ENCODE peak calls at places on chromosomes 7 and 10, in ten cellular contexts. One of them, this sample, is unnamed.

GRCh38 chr10:86849495-86849894 is 93.1 kb downstream of the BMPR1A start:
- DNase-seq in A549: no peak
- DNase-seq in GM23338: no peak
- DNase-seq in Peyer's patch: no peak
- DNase-seq in neural progenitor cell: no peak
- DNase-seq in heart right ventricle: no peak
- DNase-seq in PC-3: no peak
- DNase-seq in DND-41: no peak
- DNase-seq in IMR-90: no peak
- DNase-seq in BE2C: no peak
- DNase-seq in this sample: no peak

GRCh38 chr10:103859161-103860141 is 4.1 kb upstream of the SH3PXD2A start:
- DNase-seq in A549: peak; percentile 68
- DNase-seq in GM23338: peak; percentile 79
- DNase-seq in Peyer's patch: peak; percentile 80
- DNase-seq in neural progenitor cell: peak; percentile 71
- DNase-seq in heart right ventricle: no peak
- DNase-seq in PC-3: peak; percentile 75
- DNase-seq in DND-41: peak; percentile 61
- DNase-seq in IMR-90: peak; percentile 74
- DNase-seq in BE2C: peak; percentile 60
- DNase-seq in this sample: no peak

GRCh38 chr7:151301471-151302462 is 39.8 kb upstream of the NUB1 start:
- DNase-seq in A549: no peak
- DNase-seq in GM23338: no peak
- DNase-seq in Peyer's patch: no peak
- DNase-seq in neural progenitor cell: no peak
- DNase-seq in heart right ventricle: no peak
- DNase-seq in PC-3: no peak
- DNase-seq in DND-41: no peak
- DNase-seq in IMR-90: no peak
- DNase-seq in BE2C: no peak
- DNase-seq in this sample: no peak

GRCh38 chr10:85788570-85788969 is 578.0 kb downstream of the GRID1 start:
- DNase-seq in A549: no peak
- DNase-seq in GM23338: no peak
- DNase-seq in Peyer's patch: no peak
- DNase-seq in neural progenitor cell: no peak
- DNase-seq in heart right ventricle: no peak
- DNase-seq in PC-3: no peak
- DNase-seq in DND-41: no peak
- DNase-seq in IMR-90: no peak
- DNase-seq in BE2C: no peak
- DNase-seq in this sample: no peak

GRCh38 chr7:45570797-45571196 is 3.4 kb upstream of the ADCY1 start:
- DNase-seq in A549: no peak
- DNase-seq in GM23338: no peak
- DNase-seq in Peyer's patch: no peak
- DNase-seq in neural progenitor cell: no peak
- DNase-seq in heart right ventricle: no peak
- DNase-seq in PC-3: no peak
- DNase-seq in DND-41: no peak
- DNase-seq in IMR-90: no peak
- DNase-seq in BE2C: no peak
- DNase-seq in this sample: no peak

GRCh38 chr10:129397198-129397974 is 69.7 kb upstream of the MGMT start:
- DNase-seq in A549: no peak
- DNase-seq in GM23338: no peak
- DNase-seq in Peyer's patch: no peak
- DNase-seq in neural progenitor cell: no peak
- DNase-seq in heart right ventricle: no peak
- DNase-seq in PC-3: no peak
- DNase-seq in DND-41: no peak
- DNase-seq in IMR-90: no peak
- DNase-seq in BE2C: no peak
- DNase-seq in this sample: no peak

GRCh38 chr7:70037171-70037933 is 439.1 kb downstream of the AUTS2 start:
- DNase-seq in A549: no peak
- DNase-seq in GM23338: no peak
- DNase-seq in Peyer's patch: no peak
- DNase-seq in neural progenitor cell: no peak
- DNase-seq in heart right ventricle: no peak
- DNase-seq in PC-3: no peak
- DNase-seq in DND-41: no peak
- DNase-seq in IMR-90: no peak
- DNase-seq in BE2C: no peak
- DNase-seq in this sample: no peak

GRCh38 chr7:1567082-1567771 is 2.6 kb downstream of the PSMG3 start:
- DNase-seq in A549: peak; percentile 66
- DNase-seq in GM23338: no peak
- DNase-seq in Peyer's patch: peak; percentile 82
- DNase-seq in neural progenitor cell: no peak
- DNase-seq in heart right ventricle: no peak
- DNase-seq in PC-3: peak; percentile 90
- DNase-seq in DND-41: no peak
- DNase-seq in IMR-90: peak; percentile 79
- DNase-seq in BE2C: no peak
- DNase-seq in this sample: no peak

GRCh38 chr7:45878457-45879144 is 5.7 kb upstream of the CCDC201 start:
- DNase-seq in A549: no peak
- DNase-seq in GM23338: no peak
- DNase-seq in Peyer's patch: no peak
- DNase-seq in neural progenitor cell: no peak
- DNase-seq in heart right ventricle: no peak
- DNase-seq in PC-3: no peak
- DNase-seq in DND-41: no peak
- DNase-seq in IMR-90: no peak
- DNase-seq in BE2C: no peak
- DNase-seq in this sample: no peak

GRCh38 chr7:92614586-92615237 is 24.5 kb upstream of the FAM133B start:
- DNase-seq in A549: no peak
- DNase-seq in GM23338: no peak
- DNase-seq in Peyer's patch: no peak
- DNase-seq in neural progenitor cell: no peak
- DNase-seq in heart right ventricle: no peak
- DNase-seq in PC-3: no peak
- DNase-seq in DND-41: no peak
- DNase-seq in IMR-90: peak; percentile 54
- DNase-seq in BE2C: peak; percentile 37
- DNase-seq in this sample: no peak

GRCh38 chr7:35401217-35401879 is 147.4 kb upstream of the TBX20 start:
- DNase-seq in A549: no peak
- DNase-seq in GM23338: no peak
- DNase-seq in Peyer's patch: no peak
- DNase-seq in neural progenitor cell: no peak
- DNase-seq in heart right ventricle: no peak
- DNase-seq in PC-3: no peak
- DNase-seq in DND-41: no peak
- DNase-seq in IMR-90: no peak
- DNase-seq in BE2C: no peak
- DNase-seq in this sample: no peak

GRCh38 chr7:5354460-5355279 is 69.0 kb downstream of the TNRC18 start:
- DNase-seq in A549: no peak
- DNase-seq in GM23338: peak; percentile 77
- DNase-seq in Peyer's patch: peak; percentile 72
- DNase-seq in neural progenitor cell: no peak
- DNase-seq in heart right ventricle: peak; percentile 65
- DNase-seq in PC-3: peak; percentile 17
- DNase-seq in DND-41: no peak
- DNase-seq in IMR-90: peak; percentile 43
- DNase-seq in BE2C: peak; percentile 93
- DNase-seq in this sample: no peak

GRCh38 chr10:44989621-44990301 is 11.0 kb upstream of the ZNF22 start:
- DNase-seq in A549: no peak
- DNase-seq in GM23338: peak; percentile 25
- DNase-seq in Peyer's patch: no peak
- DNase-seq in neural progenitor cell: no peak
- DNase-seq in heart right ventricle: peak; percentile 58
- DNase-seq in PC-3: no peak
- DNase-seq in DND-41: no peak
- DNase-seq in IMR-90: no peak
- DNase-seq in BE2C: no peak
- DNase-seq in this sample: no peak

DNA sequence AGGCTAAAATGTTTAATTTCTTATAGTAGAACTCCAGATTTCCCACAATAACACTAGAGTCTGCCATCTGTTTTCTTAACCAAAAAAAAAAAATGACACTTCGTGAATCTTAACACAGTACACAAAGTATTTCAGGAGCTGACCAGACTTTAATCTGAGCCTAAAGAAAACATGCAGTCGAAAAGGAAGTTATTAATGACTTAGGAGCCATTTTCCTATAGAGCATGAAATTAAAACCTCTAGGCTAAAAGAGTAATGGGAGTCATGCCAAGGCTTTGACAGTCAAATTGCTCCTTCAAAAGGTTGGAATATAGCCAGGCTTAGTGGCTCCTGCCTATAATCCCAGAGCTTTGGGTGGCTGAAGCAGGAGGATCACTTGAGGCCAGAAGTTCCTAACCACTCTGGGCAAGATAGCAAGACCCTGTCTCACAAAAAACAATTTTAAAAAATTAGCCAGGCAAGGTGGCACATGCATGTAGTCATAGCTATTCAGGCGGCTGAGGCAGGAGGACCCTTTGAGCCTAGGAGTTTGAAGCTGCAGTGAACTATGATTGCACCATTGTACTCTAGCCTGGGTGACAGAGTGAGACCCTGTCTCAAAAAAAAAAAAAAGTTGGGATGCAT is 13.6 kb downstream of the MICU1 start:
- DNase-seq in A549: no peak
- DNase-seq in GM23338: no peak
- DNase-seq in Peyer's patch: no peak
- DNase-seq in neural progenitor cell: no peak
- DNase-seq in heart right ventricle: no peak
- DNase-seq in PC-3: peak; percentile 4
- DNase-seq in DND-41: no peak
- DNase-seq in IMR-90: no peak
- DNase-seq in BE2C: peak; percentile 68
- DNase-seq in this sample: no peak
- H3K4me3 ChIP-seq in A549: no peak overlapping the region
- H3K4me3 ChIP-seq in GM23338: no peak overlapping the region
- H3K4me3 ChIP-seq in Peyer's patch: no peak overlapping the region
- H3K4me3 ChIP-seq in neural progenitor cell: no peak overlapping the region
- H3K4me3 ChIP-seq in heart right ventricle: peak overlapping the region; percentile 35
- H3K4me3 ChIP-seq in PC-3: no peak overlapping the region
- H3K4me3 ChIP-seq in DND-41: no peak overlapping the region
- H3K4me3 ChIP-seq in IMR-90: no peak overlapping the region
- H3K4me3 ChIP-seq in BE2C: peak overlapping the region; percentile 50
- H3K4me3 ChIP-seq in this sample: peak overlapping the region; percentile 18

DNA sequence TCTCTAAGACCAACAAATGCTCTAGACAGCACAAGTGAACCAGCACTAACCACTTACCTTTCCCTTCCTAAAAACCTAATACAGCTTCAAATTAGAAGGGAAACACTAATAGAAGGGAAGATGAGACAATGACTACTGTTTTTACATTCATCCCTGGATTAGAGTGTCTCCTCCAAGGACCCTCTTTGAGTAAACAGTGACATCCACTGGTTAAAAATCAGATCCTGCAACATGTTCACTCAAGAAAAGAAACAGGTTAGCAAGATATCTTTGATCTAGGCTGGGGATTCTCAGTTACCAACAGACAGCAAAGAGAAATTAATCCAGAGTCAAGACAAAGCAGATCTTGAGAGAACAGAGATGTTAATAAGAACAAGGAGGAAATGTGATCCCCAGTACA is 177.7 kb upstream of the GHITM start:
- DNase-seq in A549: no peak
- DNase-seq in GM23338: peak; percentile 52
- DNase-seq in Peyer's patch: no peak
- DNase-seq in neural progenitor cell: peak; percentile 54
- DNase-seq in heart right ventricle: no peak
- DNase-seq in PC-3: no peak
- DNase-seq in DND-41: no peak
- DNase-seq in IMR-90: no peak
- DNase-seq in BE2C: no peak
- DNase-seq in this sample: no peak
- TF ChIP-seq CTCF in A549: no peak
- TF ChIP-seq CTCF in GM23338: peak; percentile 74
- TF ChIP-seq CTCF in Peyer's patch: peak; percentile 20
- TF ChIP-seq CTCF in neural progenitor cell: peak; percentile 72
- TF ChIP-seq CTCF in heart right ventricle: no peak
- TF ChIP-seq CTCF in PC-3: no peak
- TF ChIP-seq CTCF in DND-41: no peak
- TF ChIP-seq CTCF in IMR-90: no peak
- TF ChIP-seq CTCF in BE2C: peak; percentile 72
- TF ChIP-seq CTCF in this sample: no peak

DNA sequence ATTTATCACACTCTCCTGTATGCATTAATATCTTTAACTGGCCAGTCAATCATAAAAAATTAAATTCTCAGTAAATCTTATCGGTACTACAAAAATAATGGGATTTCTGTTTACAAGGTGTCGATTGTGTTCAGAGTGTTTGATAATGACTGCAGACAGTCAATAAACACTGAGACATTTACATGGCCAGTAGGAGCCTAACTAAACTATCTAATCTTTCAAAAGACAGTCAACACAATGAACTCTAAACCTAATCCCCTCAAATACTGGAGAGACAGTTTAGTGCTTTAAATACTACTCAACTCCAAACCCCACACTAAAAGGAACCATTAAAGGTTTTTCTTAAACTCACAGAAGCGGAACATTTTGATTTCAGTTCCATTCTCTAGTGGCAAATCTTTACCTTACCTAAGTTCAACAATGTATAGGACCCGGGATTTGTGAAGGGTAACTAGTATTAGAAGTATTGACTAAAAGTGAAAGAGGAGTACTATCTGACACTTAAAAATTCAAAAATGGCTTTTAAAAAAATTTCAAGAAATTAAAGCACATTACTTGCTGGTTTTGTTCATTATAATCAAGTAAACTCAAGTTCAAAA is 37.3 kb upstream of the EXOC6 start:
- DNase-seq in A549: no peak
- DNase-seq in GM23338: no peak
- DNase-seq in Peyer's patch: no peak
- DNase-seq in neural progenitor cell: peak; percentile 37
- DNase-seq in heart right ventricle: no peak
- DNase-seq in PC-3: no peak
- DNase-seq in DND-41: no peak
- DNase-seq in IMR-90: no peak
- DNase-seq in BE2C: no peak
- DNase-seq in this sample: no peak
- H3K4me1 ChIP-seq in A549: peaks cover 1% of the 10 kb centered on the region
- H3K4me1 ChIP-seq in GM23338: no peaks in the 10 kb centered on the region
- H3K4me1 ChIP-seq in Peyer's patch: no peaks in the 10 kb centered on the region
- H3K4me1 ChIP-seq in neural progenitor cell: peaks cover 46% of the 10 kb centered on the region
- H3K4me1 ChIP-seq in heart right ventricle: peaks cover 8% of the 10 kb centered on the region
- H3K4me1 ChIP-seq in PC-3: no peaks in the 10 kb centered on the region
- H3K4me1 ChIP-seq in DND-41: no peaks in the 10 kb centered on the region
- H3K4me1 ChIP-seq in IMR-90: peaks cover 6% of the 10 kb centered on the region
- H3K4me1 ChIP-seq in BE2C: no peaks in the 10 kb centered on the region
- H3K4me1 ChIP-seq in this sample: peaks cover 11% of the 10 kb centered on the region

DNA sequence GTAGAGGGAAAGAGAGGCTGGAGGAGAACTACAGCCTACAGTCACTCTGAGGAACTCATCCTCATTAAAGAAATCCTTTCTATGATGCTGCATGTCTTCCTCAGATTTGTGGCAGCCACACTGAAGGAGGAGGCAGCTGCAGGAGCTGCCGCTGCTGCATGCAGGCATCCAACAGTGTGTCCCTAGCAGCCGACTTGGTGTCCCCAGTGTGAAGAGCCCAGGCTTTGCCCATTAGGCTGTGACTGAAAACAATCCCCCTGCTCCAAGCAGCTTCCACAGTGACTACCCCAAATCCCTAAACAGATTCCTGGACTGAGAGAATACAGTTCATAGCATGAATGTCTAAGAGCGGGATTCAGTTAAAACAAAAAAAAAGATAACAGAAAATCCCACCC is 23.1 kb downstream of the SKIDA1 start:
- DNase-seq in A549: no peak
- DNase-seq in GM23338: no peak
- DNase-seq in Peyer's patch: no peak
- DNase-seq in neural progenitor cell: peak; percentile 78
- DNase-seq in heart right ventricle: no peak
- DNase-seq in PC-3: no peak
- DNase-seq in DND-41: no peak
- DNase-seq in IMR-90: no peak
- DNase-seq in BE2C: no peak
- DNase-seq in this sample: no peak
- H3K4me3 ChIP-seq in A549: no peak overlapping the region
- H3K4me3 ChIP-seq in GM23338: no peak overlapping the region
- H3K4me3 ChIP-seq in Peyer's patch: no peak overlapping the region
- H3K4me3 ChIP-seq in neural progenitor cell: peak overlapping the region; percentile 15
- H3K4me3 ChIP-seq in heart right ventricle: no peak overlapping the region
- H3K4me3 ChIP-seq in PC-3: no peak overlapping the region
- H3K4me3 ChIP-seq in DND-41: no peak overlapping the region
- H3K4me3 ChIP-seq in IMR-90: no peak overlapping the region
- H3K4me3 ChIP-seq in BE2C: no peak overlapping the region
- H3K4me3 ChIP-seq in this sample: no peak overlapping the region

This sample was measured in esophagus muscularis mucosa.